ENCODE peak calls at places on chromosomes 3 and 15, in four cellular contexts. C, O, E and Q are unnamed samples.

GRCh38 chr15:80750591-80750990 is 28.6 kb upstream of the CEMIP start:
- DNase-seq in C (no peak), O (no peak), E (no peak), Q (no peak)

GRCh38 chr3:126261037-126261436 is 80.7 kb upstream of the ALDH1L1 start:
- DNase-seq in C (peak), O (no peak), E (no peak), Q (no peak)

GRCh38 chr3:31880020-31880419 is 101.0 kb downstream of the OSBPL10 start:
- DNase-seq in C (peak), O (no peak), E (no peak), Q (no peak)

GRCh38 chr3:4474683-4475490 is 7.8 kb upstream of the SUMF1 start:
- DNase-seq in C (peak), O (no peak), E (no peak), Q (no peak)

GRCh38 chr15:35912196-35912595 is 366.2 kb upstream of the DPH6 start:
- DNase-seq in C (peak), O (no peak), E (no peak), Q (no peak)

GRCh38 chr3:128296469-128297251 is 143.4 kb downstream of the EEFSEC start:
- DNase-seq in C (no peak), O (no peak), E (no peak), Q (no peak)

GRCh38 chr3:142053244-142053643 is 96.1 kb downstream of the TFDP2 start:
- DNase-seq in C (no peak), O (no peak), E (no peak), Q (no peak)

GRCh38 chr3:170806676-170807075 is 63.3 kb downstream of the RPL22L1 start:
- DNase-seq in C (no peak), O (no peak), E (no peak), Q (no peak)

GRCh38 chr15:75809986-75810750 is 33.1 kb upstream of the UBE2Q2 start:
- DNase-seq in C (peak), O (no peak), E (no peak), Q (no peak)

GRCh38 chr3:53195066-53195450 is 34.0 kb downstream of the PRKCD start:
- DNase-seq in C (no peak), O (no peak), E (no peak), Q (no peak)

GRCh38 chr15:66850078-66850991 is 148.3 kb downstream of the SMAD6 start:
- DNase-seq in C (no peak), O (no peak), E (no peak), Q (no peak)

GRCh38 chr3:50314816-50315215 is 7.7 kb downstream of the HYAL2 start:
- DNase-seq in C (no peak), O (no peak), E (no peak), Q (no peak)

GRCh38 chr3:94671078-94671477 is 608.2 kb downstream of the NSUN3 start:
- DNase-seq in C (no peak), O (no peak), E (no peak), Q (no peak)

GRCh38 chr15:66498501-66499386 is 1.2 kb upstream of the SNAPC5 start:
- DNase-seq in C (peak), O (peak), E (no peak), Q (no peak)

GRCh38 chr3:125011941-125012340 is 43.9 kb downstream of the HEG1 start:
- DNase-seq in C (no peak), O (no peak), E (no peak), Q (no peak)

GRCh38 chr15:68154923-68155559 is 50.1 kb downstream of the CALML4 start:
- DNase-seq in C (peak), O (peak), E (no peak), Q (no peak)

GRCh38 chr3:83928391-83928790 is 1030.4 kb upstream of the CADM2 start:
- DNase-seq in C (no peak), O (no peak), E (no peak), Q (no peak)

GRCh38 chr15:97545799-97546198 is 414.7 kb upstream of the ARRDC4 start:
- DNase-seq in C (no peak), O (no peak), E (no peak), Q (no peak)

GRCh38 chr15:71329509-71330260 is 214.4 kb downstream of the THSD4 start:
- DNase-seq in C (peak), O (no peak), E (no peak), Q (no peak)

GRCh38 chr15:78242128-78242527 is 7.8 kb upstream of the ACSBG1 start:
- DNase-seq in C (peak), O (no peak), E (no peak), Q (peak)

GRCh38 chr3:111151438-111151837 is 79.8 kb downstream of the NECTIN3 start:
- DNase-seq in C (peak), O (peak), E (no peak), Q (no peak)

GRCh38 chr3:52065264-52065756 is 8.9 kb upstream of the DUSP7 start:
- DNase-seq in C (no peak), O (no peak), E (no peak), Q (no peak)

GRCh38 chr3:56157693-56158092 is 310.6 kb downstream of the ERC2 start:
- DNase-seq in C (peak), O (no peak), E (no peak), Q (no peak)

GRCh38 chr3:190514163-190515153 is 573 bp downstream of the IL1RAP start:
- DNase-seq in C (peak), O (no peak), E (no peak), Q (peak)

GRCh38 chr3:127043041-127043641 is 60.2 kb downstream of the PLXNA1 start:
- DNase-seq in C (peak), O (no peak), E (no peak), Q (no peak)

GRCh38 chr3:135760581-135760980 is 204.9 kb upstream of the PPP2R3A start:
- DNase-seq in C (no peak), O (no peak), E (no peak), Q (no peak)

GRCh38 chr3:71055602-71056001 is 527.9 kb downstream of the FOXP1 start:
- DNase-seq in C (no peak), O (no peak), E (no peak), Q (no peak)

GRCh38 chr3:157294953-157295352 is 135.0 kb upstream of the CCNL1 start:
- DNase-seq in C (no peak), O (no peak), E (no peak), Q (no peak)

GRCh38 chr3:37979798-37980476 is 10.6 kb upstream of the VILL start:
- DNase-seq in C (no peak), O (no peak), E (no peak), Q (no peak)

GRCh38 chr3:194841515-194841841 is 155.8 kb downstream of the FAM43A start:
- DNase-seq in C (no peak), O (no peak), E (no peak), Q (no peak)

GRCh38 chr3:49966233-49966942 is 26.4 kb downstream of the RBM6 start:
- DNase-seq in C (no peak), O (no peak), E (no peak), Q (no peak)

GRCh38 chr3:151315136-151315535 is 1.5 kb downstream of the GPR87 start:
- DNase-seq in C (peak), O (no peak), E (no peak), Q (no peak)

GRCh38 chr3:53815651-53816050 is 30.6 kb downstream of the CHDH start:
- DNase-seq in C (no peak), O (no peak), E (no peak), Q (no peak)

GRCh38 chr3:61537366-61537765 is 24.0 kb upstream of the PTPRG start:
- DNase-seq in C (no peak), O (no peak), E (no peak), Q (no peak)

GRCh38 chr3:42023380-42023779 is 61.5 kb upstream of the ULK4 start:
- DNase-seq in C (no peak), O (no peak), E (no peak), Q (no peak)

GRCh38 chr3:28334552-28334951 is 14.0 kb upstream of the ZCWPW2 start:
- DNase-seq in C (no peak), O (no peak), E (no peak), Q (no peak)

GRCh38 chr15:74037171-74038117 is 42.9 kb downstream of the PML start:
- DNase-seq in C (no peak), O (no peak), E (no peak), Q (no peak)